ENCODE peak calls at places on chromosomes 16 and 17, in eight cellular contexts. C is PC-3, T is MM.1S, Q is aorta, E is right atrium auricular region, P is adrenal gland, K is prostate gland, R is trophoblast cell. J is an unnamed sample.
A peak's percentile ranks its signal among the peaks of the same experiment; 100 is the strongest.

GRCh38 chr16:89371386-89371785 is 119.0 kb downstream of the ANKRD11 start:
- DNase-seq in P (no peak), R (no peak), E (no peak), K (no peak), Q (no peak), T (no peak), C (no peak), J (no peak)

GRCh38 chr16:84228321-84228838 is 11.4 kb downstream of the KCNG4 start:
- DNase-seq in C (peak; percentile 77), K (no peak), T (no peak), E (peak; percentile 90), Q (peak; percentile 95), R (peak; percentile 33), P (peak; percentile 91), J (peak; percentile 90)

GRCh38 chr16:68972008-68972407 is 128.7 kb downstream of the TANGO6 start:
- DNase-seq in Q (no peak), P (no peak), R (no peak), C (no peak), T (no peak), E (no peak), K (no peak), J (no peak)

GRCh38 chr16:80741716-80742115 is 62.7 kb downstream of the CDYL2 start:
- DNase-seq in P (no peak), T (no peak), K (no peak), C (no peak), Q (no peak), E (no peak), R (peak; percentile 86), J (no peak)

GRCh38 chr17:50044483-50044882 is 11.4 kb upstream of the ITGA3 start:
- DNase-seq in K (no peak), P (no peak), R (no peak), C (no peak), E (no peak), T (no peak), Q (peak; percentile 42), J (no peak)

GRCh38 chr17:50918933-50919296 is 52.8 kb upstream of the TOB1 start:
- DNase-seq in Q (no peak), C (no peak), E (no peak), K (no peak), R (no peak), T (no peak), P (no peak), J (no peak)

GRCh38 chr17:64385187-64386083 is 5.2 kb downstream of the PECAM1 start:
- DNase-seq in K (no peak), T (no peak), R (peak; percentile 21), C (peak; percentile 98), Q (peak; percentile 81), P (peak; percentile 95), E (peak; percentile 82), J (peak; percentile 43)

GRCh38 chr16:24036614-24037013 is 200.8 kb downstream of the PRKCB start:
- DNase-seq in R (peak; percentile 88), K (peak; percentile 19), C (peak; percentile 55), E (no peak), P (no peak), Q (no peak), T (peak; percentile 40), J (peak; percentile 64)

GRCh38 chr17:39221572-39221971 is 4.2 kb downstream of the STAC2 start:
- DNase-seq in C (no peak), T (no peak), K (no peak), E (no peak), R (no peak), P (no peak), Q (no peak), J (no peak)

GRCh38 chr16:66277311-66278070 is 89.0 kb upstream of the CDH5 start:
- DNase-seq in P (no peak), K (no peak), T (no peak), R (peak; percentile 32), C (no peak), E (no peak), Q (no peak), J (no peak)

GRCh38 chr17:12342609-12343248 is 322.1 kb downstream of the MAP2K4 start:
- DNase-seq in P (no peak), R (peak; percentile 65), E (no peak), K (no peak), C (peak; percentile 27), T (no peak), Q (no peak), J (peak; percentile 50)

GRCh38 chr16:8936421-8936820 is 27.3 kb downstream of the USP7 start:
- DNase-seq in R (peak; percentile 83), P (peak; percentile 43), T (peak; percentile 72), C (peak; percentile 71), E (no peak), Q (no peak), K (peak; percentile 13), J (peak; percentile 36)

GRCh38 chr17:77203436-77203835 is 62.7 kb downstream of the SEC14L1 start:
- DNase-seq in C (no peak), T (no peak), E (no peak), K (no peak), Q (peak; percentile 43), P (no peak), R (no peak), J (no peak)

GRCh38 chr16:22195695-22196558 is 10.2 kb upstream of the EEF2K start:
- DNase-seq in R (peak; percentile 97), P (peak; percentile 81), Q (peak; percentile 95), C (peak; percentile 89), E (peak; percentile 97), K (peak; percentile 92), T (peak; percentile 90), J (peak; percentile 95)
- H3K27ac ChIP-seq in R (no peak overlapping the region), P (peak overlapping the region; percentile 57), Q (peak overlapping the region; percentile 10), C (no peak overlapping the region), E (peak overlapping the region; percentile 83), K (peak overlapping the region; percentile 81), T (peak overlapping the region; percentile 41), J (no peak overlapping the region)

GRCh38 chr16:67924140-67924906 is 7.3 kb downstream of the CTRL start:
- DNase-seq in T (no peak), R (no peak), E (no peak), P (no peak), C (no peak), Q (no peak), K (no peak), J (no peak)
- H3K4me1 ChIP-seq in T (no peaks in the 10 kb centered on the region), R (no peaks in the 10 kb centered on the region), E (no peaks in the 10 kb centered on the region), P (no peaks in the 10 kb centered on the region), C (peaks cover 18% of the 10 kb centered on the region), Q (no peaks in the 10 kb centered on the region), K (peaks cover 12% of the 10 kb centered on the region), J (peaks cover 4% of the 10 kb centered on the region)

DNA sequence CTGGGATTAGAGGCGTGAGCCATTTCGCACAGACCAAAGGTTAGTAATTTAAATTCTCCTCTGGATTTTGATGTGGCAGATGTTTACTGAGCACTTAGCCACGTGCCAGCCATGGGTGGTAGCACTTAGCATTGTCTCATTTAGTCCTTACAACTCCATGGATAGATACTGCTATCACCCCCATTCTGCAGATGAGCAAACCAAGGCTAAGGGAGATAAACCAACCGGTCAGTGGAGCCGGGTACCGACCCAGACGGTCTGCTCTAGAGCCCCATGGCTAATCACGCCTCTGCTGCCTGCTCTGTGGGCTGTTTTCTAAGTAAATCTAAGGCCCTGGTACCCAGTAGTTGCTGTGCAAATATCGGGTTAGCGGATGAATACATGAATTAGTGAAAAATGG is 12.6 kb upstream of the ADGRG1 start:
- DNase-seq in C (no peak), R (no peak), Q (peak; percentile 19), E (no peak), P (no peak), T (no peak), K (no peak), J (no peak)
- H3K27me3 ChIP-seq in C (no peaks in the 10 kb centered on the region), R (no peaks in the 10 kb centered on the region), Q (no peaks in the 10 kb centered on the region), E (no peaks in the 10 kb centered on the region), P (no peaks in the 10 kb centered on the region), T (no peaks in the 10 kb centered on the region), K (no peaks in the 10 kb centered on the region), J (peaks cover 25% of the 10 kb centered on the region)

DNA sequence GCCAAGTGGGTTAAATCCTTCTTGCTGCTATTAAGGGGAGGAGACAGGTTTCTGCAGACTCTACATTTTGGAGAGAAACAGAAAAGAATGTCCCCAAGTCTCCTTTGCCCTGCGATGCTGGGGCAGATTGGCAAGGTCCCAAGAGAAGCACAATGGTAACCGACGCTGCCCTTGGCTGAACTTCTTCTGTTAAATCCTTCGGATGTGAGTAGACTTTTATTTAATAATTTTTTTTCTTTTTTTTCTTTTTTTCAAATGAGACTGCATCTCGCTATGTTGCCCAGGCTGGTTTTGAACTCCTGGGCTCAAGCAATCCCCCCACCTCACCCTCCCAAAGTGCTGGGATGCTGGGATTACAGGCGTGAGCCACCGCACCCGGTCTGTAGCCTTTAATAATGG is 13.9 kb downstream of the ATP5PD start:
- DNase-seq in K (no peak), R (no peak), E (no peak), Q (no peak), T (no peak), C (peak; percentile 42), P (peak; percentile 54), J (peak; percentile 52)
- H3K27ac ChIP-seq in K (peak overlapping the region; percentile 73), R (no peak overlapping the region), E (peak overlapping the region; percentile 95), Q (peak overlapping the region; percentile 16), T (no peak overlapping the region), C (no peak overlapping the region), P (peak overlapping the region; percentile 78), J (no peak overlapping the region)

DNA sequence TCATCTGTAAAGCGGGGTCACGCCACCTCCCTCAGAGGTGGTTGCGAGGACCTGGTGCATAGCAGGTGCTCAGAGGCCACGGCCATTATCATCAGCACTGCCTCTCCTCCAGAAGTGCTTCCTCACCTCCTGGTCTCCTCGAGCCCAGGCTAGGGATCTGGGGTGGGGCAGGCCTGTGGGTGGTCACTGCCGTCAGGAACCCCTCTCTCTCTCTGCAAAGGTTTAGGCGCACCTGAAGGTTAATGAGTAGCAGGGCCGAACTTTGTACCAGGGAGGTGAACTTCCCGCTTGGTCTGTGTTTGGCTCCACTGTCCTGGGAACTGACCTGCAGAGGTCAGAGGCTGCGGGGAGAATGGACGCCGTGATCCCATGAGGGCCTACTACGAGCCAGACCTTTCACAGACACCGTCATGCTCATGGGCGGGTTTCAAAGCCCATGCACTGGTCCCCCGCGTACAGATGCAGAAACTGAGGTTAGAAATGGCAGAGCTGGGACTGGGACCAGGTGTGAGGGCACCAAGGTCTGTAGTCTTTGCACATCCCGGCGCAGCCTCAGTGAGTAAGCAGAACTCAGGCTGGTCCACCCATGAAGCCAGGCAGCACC is 13.8 kb downstream of the JUP start:
- DNase-seq in R (no peak), Q (no peak), T (no peak), C (no peak), K (no peak), E (no peak), P (no peak), J (no peak)
- H3K4me1 ChIP-seq in R (peaks cover 45% of the 10 kb centered on the region), Q (no peaks in the 10 kb centered on the region), T (no peaks in the 10 kb centered on the region), C (peaks cover 50% of the 10 kb centered on the region), K (peaks cover 51% of the 10 kb centered on the region), E (no peaks in the 10 kb centered on the region), P (peaks cover 4% of the 10 kb centered on the region), J (peaks cover 39% of the 10 kb centered on the region)

GRCh38 chr16:27432600-27432957 is 30.6 kb downstream of the IL21R start:
- DNase-seq in K (no peak), Q (no peak), T (no peak), E (no peak), P (no peak), R (peak; percentile 82), C (peak; percentile 4), J (no peak)
- H3K27me3 ChIP-seq in K (no peaks in the 10 kb centered on the region), Q (no peaks in the 10 kb centered on the region), T (no peaks in the 10 kb centered on the region), E (no peaks in the 10 kb centered on the region), P (no peaks in the 10 kb centered on the region), R (no peaks in the 10 kb centered on the region), C (no peaks in the 10 kb centered on the region), J (no peaks in the 10 kb centered on the region)

J was measured in SJCRH30.